ENCODE peak calls at places on chromosomes 2 and 18, in seven cellular contexts. One of them, this sample, is unnamed.

GRCh38 chr2:112910219-112910618 is 746 bp upstream of the IL37 start:
- DNase-seq in A549: no peak
- DNase-seq in vagina: no peak
- DNase-seq in right lobe of liver: no peak
- DNase-seq in esophagus squamous epithelium: no peak
- DNase-seq in Peyer's patch: no peak
- DNase-seq in thyroid gland: no peak
- DNase-seq in this sample: no peak

GRCh38 chr18:70228546-70228945 is 23.1 kb upstream of the RTTN start:
- DNase-seq in A549: no peak
- DNase-seq in vagina: no peak
- DNase-seq in right lobe of liver: no peak
- DNase-seq in esophagus squamous epithelium: no peak
- DNase-seq in Peyer's patch: no peak
- DNase-seq in thyroid gland: no peak
- DNase-seq in this sample: no peak

GRCh38 chr2:191347881-191348280 is 102.7 kb downstream of the MYO1B start:
- DNase-seq in A549: no peak
- DNase-seq in vagina: no peak
- DNase-seq in right lobe of liver: no peak
- DNase-seq in esophagus squamous epithelium: no peak
- DNase-seq in Peyer's patch: no peak
- DNase-seq in thyroid gland: no peak
- DNase-seq in this sample: no peak

GRCh38 chr2:142603761-142604160 is 273.7 kb upstream of the KYNU start:
- DNase-seq in A549: no peak
- DNase-seq in vagina: no peak
- DNase-seq in right lobe of liver: no peak
- DNase-seq in esophagus squamous epithelium: no peak
- DNase-seq in Peyer's patch: no peak
- DNase-seq in thyroid gland: no peak
- DNase-seq in this sample: no peak

GRCh38 chr2:212619954-212620353 is 81.4 kb upstream of the ERBB4 start:
- DNase-seq in A549: no peak
- DNase-seq in vagina: no peak
- DNase-seq in right lobe of liver: no peak
- DNase-seq in esophagus squamous epithelium: no peak
- DNase-seq in Peyer's patch: no peak
- DNase-seq in thyroid gland: no peak
- DNase-seq in this sample: no peak

GRCh38 chr2:85248741-85249524 is 78.9 kb downstream of the TGOLN2 start:
- DNase-seq in A549: no peak
- DNase-seq in vagina: no peak
- DNase-seq in right lobe of liver: no peak
- DNase-seq in esophagus squamous epithelium: no peak
- DNase-seq in Peyer's patch: no peak
- DNase-seq in thyroid gland: no peak
- DNase-seq in this sample: peak

GRCh38 chr2:152716805-152717241 is 438 bp downstream of the PRPF40A start:
- DNase-seq in A549: peak
- DNase-seq in vagina: no peak
- DNase-seq in right lobe of liver: peak
- DNase-seq in esophagus squamous epithelium: no peak
- DNase-seq in Peyer's patch: peak
- DNase-seq in thyroid gland: peak
- DNase-seq in this sample: peak

GRCh38 chr2:148756292-148756975 is 111.9 kb downstream of the EPC2 start:
- DNase-seq in A549: no peak
- DNase-seq in vagina: no peak
- DNase-seq in right lobe of liver: no peak
- DNase-seq in esophagus squamous epithelium: no peak
- DNase-seq in Peyer's patch: no peak
- DNase-seq in thyroid gland: no peak
- DNase-seq in this sample: no peak

GRCh38 chr2:145546091-145546490 is 1026.2 kb upstream of the ZEB2 start:
- DNase-seq in A549: no peak
- DNase-seq in vagina: no peak
- DNase-seq in right lobe of liver: no peak
- DNase-seq in esophagus squamous epithelium: no peak
- DNase-seq in Peyer's patch: no peak
- DNase-seq in thyroid gland: no peak
- DNase-seq in this sample: no peak

GRCh38 chr2:230737791-230738226 is 25.2 kb downstream of the CAB39 start:
- DNase-seq in A549: no peak
- DNase-seq in vagina: no peak
- DNase-seq in right lobe of liver: no peak
- DNase-seq in esophagus squamous epithelium: no peak
- DNase-seq in Peyer's patch: no peak
- DNase-seq in thyroid gland: peak
- DNase-seq in this sample: no peak

GRCh38 chr2:203683932-203684556 is 22.4 kb upstream of the CD28 start:
- DNase-seq in A549: peak
- DNase-seq in vagina: no peak
- DNase-seq in right lobe of liver: peak
- DNase-seq in esophagus squamous epithelium: no peak
- DNase-seq in Peyer's patch: peak
- DNase-seq in thyroid gland: no peak
- DNase-seq in this sample: no peak

GRCh38 chr2:12732663-12733062 is 15.9 kb downstream of the TRIB2 start:
- DNase-seq in A549: no peak
- DNase-seq in vagina: no peak
- DNase-seq in right lobe of liver: peak
- DNase-seq in esophagus squamous epithelium: no peak
- DNase-seq in Peyer's patch: no peak
- DNase-seq in thyroid gland: peak
- DNase-seq in this sample: no peak

GRCh38 chr2:202941771-202942170 is 29.7 kb downstream of the CARF start:
- DNase-seq in A549: no peak
- DNase-seq in vagina: no peak
- DNase-seq in right lobe of liver: no peak
- DNase-seq in esophagus squamous epithelium: no peak
- DNase-seq in Peyer's patch: no peak
- DNase-seq in thyroid gland: no peak
- DNase-seq in this sample: no peak

GRCh38 chr2:205527801-205528200 is 154.5 kb upstream of the NRP2 start:
- DNase-seq in A549: no peak
- DNase-seq in vagina: no peak
- DNase-seq in right lobe of liver: no peak
- DNase-seq in esophagus squamous epithelium: no peak
- DNase-seq in Peyer's patch: no peak
- DNase-seq in thyroid gland: no peak
- DNase-seq in this sample: no peak

GRCh38 chr18:59035591-59035990 is 104.1 kb upstream of the SEC11C start:
- DNase-seq in A549: no peak
- DNase-seq in vagina: peak
- DNase-seq in right lobe of liver: no peak
- DNase-seq in esophagus squamous epithelium: no peak
- DNase-seq in Peyer's patch: no peak
- DNase-seq in thyroid gland: no peak
- DNase-seq in this sample: no peak

GRCh38 chr18:72634500-72634899 is 90.4 kb upstream of the CBLN2 start:
- DNase-seq in A549: no peak
- DNase-seq in vagina: no peak
- DNase-seq in right lobe of liver: no peak
- DNase-seq in esophagus squamous epithelium: no peak
- DNase-seq in Peyer's patch: no peak
- DNase-seq in thyroid gland: no peak
- DNase-seq in this sample: no peak
- TF ChIP-seq CTCF in A549: no peak
- TF ChIP-seq CTCF in vagina: no peak
- TF ChIP-seq CTCF in right lobe of liver: no peak
- TF ChIP-seq CTCF in esophagus squamous epithelium: no peak
- TF ChIP-seq CTCF in Peyer's patch: no peak
- TF ChIP-seq CTCF in thyroid gland: no peak
- TF ChIP-seq CTCF in this sample: no peak

GRCh38 chr2:86338778-86339295 is 1.4 kb upstream of the REEP1 start:
- DNase-seq in A549: no peak
- DNase-seq in vagina: peak
- DNase-seq in right lobe of liver: no peak
- DNase-seq in esophagus squamous epithelium: no peak
- DNase-seq in Peyer's patch: no peak
- DNase-seq in thyroid gland: no peak
- DNase-seq in this sample: peak

GRCh38 chr2:86337235-86338099 is at the start of gene REEP1:
- DNase-seq in A549: peak
- DNase-seq in vagina: peak
- DNase-seq in right lobe of liver: peak
- DNase-seq in esophagus squamous epithelium: no peak
- DNase-seq in Peyer's patch: no peak
- DNase-seq in thyroid gland: peak
- DNase-seq in this sample: peak

GRCh38 chr2:86335865-86336321 is 1.5 kb downstream of the REEP1 start:
- DNase-seq in A549: no peak
- DNase-seq in vagina: peak
- DNase-seq in right lobe of liver: no peak
- DNase-seq in esophagus squamous epithelium: no peak
- DNase-seq in Peyer's patch: no peak
- DNase-seq in thyroid gland: no peak
- DNase-seq in this sample: peak

GRCh38 chr2:86333378-86333777 is 4.0 kb downstream of the REEP1 start:
- DNase-seq in A549: no peak
- DNase-seq in vagina: peak
- DNase-seq in right lobe of liver: no peak
- DNase-seq in esophagus squamous epithelium: no peak
- DNase-seq in Peyer's patch: no peak
- DNase-seq in thyroid gland: peak
- DNase-seq in this sample: peak

GRCh38 chr2:86336350-86337234 is 834 bp downstream of the REEP1 start:
- DNase-seq in A549: no peak
- DNase-seq in vagina: peak
- DNase-seq in right lobe of liver: peak
- DNase-seq in esophagus squamous epithelium: no peak
- DNase-seq in Peyer's patch: no peak
- DNase-seq in thyroid gland: peak
- DNase-seq in this sample: peak
- H3K4me3 ChIP-seq in A549: peak
- H3K4me3 ChIP-seq in vagina: peak
- H3K4me3 ChIP-seq in right lobe of liver: peak
- H3K4me3 ChIP-seq in esophagus squamous epithelium: peak
- H3K4me3 ChIP-seq in Peyer's patch: peak
- H3K4me3 ChIP-seq in thyroid gland: no peak
- H3K4me3 ChIP-seq in this sample: peak

GRCh38 chr2:219569635-219570034 is 1.7 kb downstream of the OBSL1 start:
- DNase-seq in A549: no peak
- DNase-seq in vagina: no peak
- DNase-seq in right lobe of liver: no peak
- DNase-seq in esophagus squamous epithelium: no peak
- DNase-seq in Peyer's patch: no peak
- DNase-seq in thyroid gland: no peak
- DNase-seq in this sample: no peak

GRCh38 chr2:219570924-219571310 is 422 bp downstream of the OBSL1 start:
- DNase-seq in A549: no peak
- DNase-seq in vagina: no peak
- DNase-seq in right lobe of liver: no peak
- DNase-seq in esophagus squamous epithelium: no peak
- DNase-seq in Peyer's patch: no peak
- DNase-seq in thyroid gland: no peak
- DNase-seq in this sample: no peak

GRCh38 chr2:219571311-219572236 is at the start of gene OBSL1:
- DNase-seq in A549: peak
- DNase-seq in vagina: no peak
- DNase-seq in right lobe of liver: peak
- DNase-seq in esophagus squamous epithelium: no peak
- DNase-seq in Peyer's patch: no peak
- DNase-seq in thyroid gland: peak
- DNase-seq in this sample: no peak

GRCh38 chr2:219569041-219569440 is 2.3 kb downstream of the OBSL1 start:
- DNase-seq in A549: no peak
- DNase-seq in vagina: no peak
- DNase-seq in right lobe of liver: no peak
- DNase-seq in esophagus squamous epithelium: no peak
- DNase-seq in Peyer's patch: no peak
- DNase-seq in thyroid gland: no peak
- DNase-seq in this sample: no peak

DNA sequence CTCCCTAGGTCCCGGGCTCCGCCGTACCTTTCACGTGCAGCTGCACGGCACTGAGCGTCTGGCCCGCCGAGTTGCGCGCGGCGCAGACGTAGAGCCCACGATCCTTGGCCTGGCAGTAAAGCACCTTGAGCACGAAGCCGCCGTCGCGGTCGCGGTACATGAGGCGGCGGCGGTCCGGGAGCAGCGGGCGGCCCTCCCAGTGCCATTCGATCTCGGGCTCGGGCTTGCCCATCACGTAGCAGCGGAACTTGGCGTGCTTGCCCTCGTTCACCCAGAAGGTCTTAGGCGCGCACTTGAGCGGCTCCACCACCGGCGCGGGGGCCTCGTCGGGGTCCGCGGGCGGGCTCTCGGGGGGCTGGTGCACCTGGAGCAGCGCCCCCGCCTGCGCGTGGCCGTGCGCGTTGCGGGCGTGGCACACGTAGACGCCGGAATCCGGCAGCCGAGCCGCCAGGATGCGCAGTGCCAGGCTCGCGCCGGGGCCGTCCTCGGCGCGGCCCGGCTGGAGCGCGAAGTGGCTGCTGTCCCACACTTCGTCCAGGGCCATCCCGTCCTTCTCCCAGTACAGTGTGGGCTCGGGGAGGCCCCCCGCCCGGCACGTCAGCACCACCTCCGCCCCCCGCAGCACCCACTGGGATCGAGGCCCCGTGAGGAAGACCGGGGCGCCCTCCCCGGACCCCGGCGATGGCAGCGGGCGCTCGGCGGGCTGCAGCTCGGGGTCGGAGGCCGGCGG is 980 bp downstream of the OBSL1 start:
- DNase-seq in A549: peak
- DNase-seq in vagina: no peak
- DNase-seq in right lobe of liver: no peak
- DNase-seq in esophagus squamous epithelium: no peak
- DNase-seq in Peyer's patch: no peak
- DNase-seq in thyroid gland: peak
- DNase-seq in this sample: no peak
- TF ChIP-seq POLR2A in A549: peak
- TF ChIP-seq POLR2A in vagina: no peak
- TF ChIP-seq POLR2A in right lobe of liver: peak
- TF ChIP-seq POLR2A in esophagus squamous epithelium: no peak
- TF ChIP-seq POLR2A in Peyer's patch: no peak
- TF ChIP-seq POLR2A in thyroid gland: no peak
- TF ChIP-seq POLR2A in this sample: no peak

DNA sequence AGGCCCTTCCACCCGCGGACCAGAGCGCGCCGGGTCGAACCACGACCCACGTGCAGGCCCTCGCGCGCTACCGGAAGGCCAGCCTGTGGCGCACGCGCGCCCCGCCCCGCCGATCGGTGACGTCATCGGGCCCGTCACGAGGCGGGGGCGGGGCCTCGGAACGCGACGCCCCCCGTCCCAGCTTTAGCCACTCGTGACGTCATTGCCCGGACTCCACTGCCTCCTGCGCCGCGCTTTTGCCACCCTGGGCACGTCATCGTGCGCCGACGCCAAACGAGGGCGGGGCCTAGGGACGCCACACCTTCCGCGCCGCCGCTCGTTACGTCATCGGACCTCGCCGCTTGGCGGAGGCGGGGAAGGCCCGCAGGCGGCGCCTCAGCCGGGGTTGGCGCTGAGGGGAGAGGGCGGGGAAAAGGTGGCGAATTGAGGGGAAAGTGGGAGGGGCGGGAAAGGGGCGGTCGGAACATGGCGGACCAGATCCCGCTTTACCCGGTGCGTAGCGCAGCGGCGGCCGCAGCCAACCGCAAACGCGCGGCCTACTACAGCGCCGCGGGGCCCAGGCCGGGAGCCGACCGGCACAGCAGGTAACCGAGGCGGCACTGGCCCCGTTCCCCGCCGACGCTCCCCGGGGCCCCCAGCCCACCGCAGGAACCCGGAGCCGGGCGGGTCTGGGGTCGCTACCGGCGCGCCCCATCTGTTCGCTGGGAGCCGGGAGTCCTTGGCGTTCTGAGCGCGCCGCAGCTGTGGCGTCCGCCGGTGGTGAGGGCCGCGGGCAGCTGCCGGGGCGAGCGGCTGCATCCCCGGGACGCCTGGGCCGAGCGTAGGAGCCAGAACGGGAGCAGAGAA is at the start of gene ATP9B:
- DNase-seq in A549: peak
- DNase-seq in vagina: no peak
- DNase-seq in right lobe of liver: peak
- DNase-seq in esophagus squamous epithelium: peak
- DNase-seq in Peyer's patch: peak
- DNase-seq in thyroid gland: peak
- DNase-seq in this sample: peak
- TF ChIP-seq CTCF in A549: no peak
- TF ChIP-seq CTCF in vagina: no peak
- TF ChIP-seq CTCF in right lobe of liver: peak
- TF ChIP-seq CTCF in esophagus squamous epithelium: no peak
- TF ChIP-seq CTCF in Peyer's patch: no peak
- TF ChIP-seq CTCF in thyroid gland: no peak
- TF ChIP-seq CTCF in this sample: no peak

This sample was measured in lower leg skin.